ENCODE peak calls at places on chromosomes 3 and 15, in four cellular contexts. One of them, this sample, is unnamed.

GRCh38 chr3:25678581-25678980 is 13.9 kb upstream of the TOP2B start:
- DNase-seq in A549: no peak
- DNase-seq in heart right ventricle: no peak
- DNase-seq in psoas muscle: no peak
- DNase-seq in this sample: no peak

GRCh38 chr15:44084171-44084570 is 110.9 kb downstream of the FRMD5 start:
- DNase-seq in A549: no peak
- DNase-seq in heart right ventricle: no peak
- DNase-seq in psoas muscle: no peak
- DNase-seq in this sample: no peak

GRCh38 chr3:188407158-188407880 is 253.4 kb downstream of the LPP start:
- DNase-seq in A549: no peak
- DNase-seq in heart right ventricle: no peak
- DNase-seq in psoas muscle: no peak
- DNase-seq in this sample: no peak

GRCh38 chr3:146359841-146360240 is 108.9 kb upstream of the PLSCR4 start:
- DNase-seq in A549: no peak
- DNase-seq in heart right ventricle: no peak
- DNase-seq in psoas muscle: no peak
- DNase-seq in this sample: no peak

GRCh38 chr3:61381745-61382392 is 130.6 kb upstream of the FHIT start:
- DNase-seq in A549: peak; percentile 7
- DNase-seq in heart right ventricle: no peak
- DNase-seq in psoas muscle: no peak
- DNase-seq in this sample: no peak

GRCh38 chr3:17801131-17801530 is 58.7 kb upstream of the TBC1D5 start:
- DNase-seq in A549: no peak
- DNase-seq in heart right ventricle: no peak
- DNase-seq in psoas muscle: no peak
- DNase-seq in this sample: no peak

GRCh38 chr3:13823186-13823585 is 56.7 kb downstream of the WNT7A start:
- DNase-seq in A549: no peak
- DNase-seq in heart right ventricle: no peak
- DNase-seq in psoas muscle: no peak
- DNase-seq in this sample: no peak

GRCh38 chr3:186417791-186418190 is 55.8 kb upstream of the DGKG start:
- DNase-seq in A549: peak; percentile 17
- DNase-seq in heart right ventricle: no peak
- DNase-seq in psoas muscle: no peak
- DNase-seq in this sample: no peak

GRCh38 chr3:125052671-125053303 is 3.0 kb downstream of the HEG1 start:
- DNase-seq in A549: no peak
- DNase-seq in heart right ventricle: no peak
- DNase-seq in psoas muscle: peak; percentile 36
- DNase-seq in this sample: peak; percentile 80

GRCh38 chr15:40306908-40307307 is 827 bp downstream of the PLCB2 start:
- DNase-seq in A549: no peak
- DNase-seq in heart right ventricle: no peak
- DNase-seq in psoas muscle: no peak
- DNase-seq in this sample: no peak

GRCh38 chr15:64905941-64906340 is 5.8 kb upstream of the ANKDD1A start:
- DNase-seq in A549: no peak
- DNase-seq in heart right ventricle: no peak
- DNase-seq in psoas muscle: no peak
- DNase-seq in this sample: no peak

GRCh38 chr3:53818221-53819162 is 27.7 kb downstream of the CHDH start:
- DNase-seq in A549: no peak
- DNase-seq in heart right ventricle: no peak
- DNase-seq in psoas muscle: no peak
- DNase-seq in this sample: no peak

GRCh38 chr3:126474498-126475410 is 937 bp downstream of the ZXDC start:
- DNase-seq in A549: peak; percentile 35
- DNase-seq in heart right ventricle: peak; percentile 46
- DNase-seq in psoas muscle: peak; percentile 60
- DNase-seq in this sample: no peak

GRCh38 chr3:55782351-55782750 is 295.2 kb upstream of the WNT5A start:
- DNase-seq in A549: no peak
- DNase-seq in heart right ventricle: no peak
- DNase-seq in psoas muscle: no peak
- DNase-seq in this sample: no peak

GRCh38 chr15:92634641-92635272 is 20.8 kb downstream of the FAM174B start:
- DNase-seq in A549: no peak
- DNase-seq in heart right ventricle: peak; percentile 1
- DNase-seq in psoas muscle: no peak
- DNase-seq in this sample: peak; percentile 50

GRCh38 chr3:115336836-115337235 is 189.7 kb upstream of the ZBTB20 start:
- DNase-seq in A549: no peak
- DNase-seq in heart right ventricle: no peak
- DNase-seq in psoas muscle: no peak
- DNase-seq in this sample: no peak

GRCh38 chr3:122835590-122835989 is 40.7 kb downstream of the SLC49A4 start:
- DNase-seq in A549: no peak
- DNase-seq in heart right ventricle: no peak
- DNase-seq in psoas muscle: no peak
- DNase-seq in this sample: no peak

GRCh38 chr15:74036271-74037170 is 42.0 kb downstream of the PML start:
- DNase-seq in A549: peak; percentile 60
- DNase-seq in heart right ventricle: peak; percentile 60
- DNase-seq in psoas muscle: no peak
- DNase-seq in this sample: no peak

GRCh38 chr3:66233033-66233432 is 12.2 kb downstream of the SLC25A26 start:
- DNase-seq in A549: no peak
- DNase-seq in heart right ventricle: no peak
- DNase-seq in psoas muscle: no peak
- DNase-seq in this sample: no peak

GRCh38 chr15:90188914-90189748 is 12.0 kb upstream of the SEMA4B start:
- DNase-seq in A549: no peak
- DNase-seq in heart right ventricle: no peak
- DNase-seq in psoas muscle: no peak
- DNase-seq in this sample: no peak

GRCh38 chr3:58341376-58341775 is 8.7 kb downstream of the PXK start:
- DNase-seq in A549: no peak
- DNase-seq in heart right ventricle: no peak
- DNase-seq in psoas muscle: no peak
- DNase-seq in this sample: no peak

GRCh38 chr15:94984886-94985285 is 753.5 kb downstream of the MCTP2 start:
- DNase-seq in A549: no peak
- DNase-seq in heart right ventricle: no peak
- DNase-seq in psoas muscle: no peak
- DNase-seq in this sample: no peak

GRCh38 chr15:83155937-83156336 is 48.5 kb downstream of the TM6SF1 start:
- DNase-seq in A549: no peak
- DNase-seq in heart right ventricle: no peak
- DNase-seq in psoas muscle: no peak
- DNase-seq in this sample: no peak

GRCh38 chr3:159619341-159619885 is 369.2 kb upstream of the IL12A start:
- DNase-seq in A549: no peak
- DNase-seq in heart right ventricle: no peak
- DNase-seq in psoas muscle: no peak
- DNase-seq in this sample: no peak

GRCh38 chr3:43153189-43154083 is 47.6 kb upstream of the POMGNT2 start:
- DNase-seq in A549: no peak
- DNase-seq in heart right ventricle: peak; percentile 39
- DNase-seq in psoas muscle: peak; percentile 81
- DNase-seq in this sample: no peak

GRCh38 chr3:55488398-55489055 is 1.4 kb upstream of the WNT5A start:
- DNase-seq in A549: peak; percentile 35
- DNase-seq in heart right ventricle: peak; percentile 56
- DNase-seq in psoas muscle: peak; percentile 66
- DNase-seq in this sample: no peak

DNA sequence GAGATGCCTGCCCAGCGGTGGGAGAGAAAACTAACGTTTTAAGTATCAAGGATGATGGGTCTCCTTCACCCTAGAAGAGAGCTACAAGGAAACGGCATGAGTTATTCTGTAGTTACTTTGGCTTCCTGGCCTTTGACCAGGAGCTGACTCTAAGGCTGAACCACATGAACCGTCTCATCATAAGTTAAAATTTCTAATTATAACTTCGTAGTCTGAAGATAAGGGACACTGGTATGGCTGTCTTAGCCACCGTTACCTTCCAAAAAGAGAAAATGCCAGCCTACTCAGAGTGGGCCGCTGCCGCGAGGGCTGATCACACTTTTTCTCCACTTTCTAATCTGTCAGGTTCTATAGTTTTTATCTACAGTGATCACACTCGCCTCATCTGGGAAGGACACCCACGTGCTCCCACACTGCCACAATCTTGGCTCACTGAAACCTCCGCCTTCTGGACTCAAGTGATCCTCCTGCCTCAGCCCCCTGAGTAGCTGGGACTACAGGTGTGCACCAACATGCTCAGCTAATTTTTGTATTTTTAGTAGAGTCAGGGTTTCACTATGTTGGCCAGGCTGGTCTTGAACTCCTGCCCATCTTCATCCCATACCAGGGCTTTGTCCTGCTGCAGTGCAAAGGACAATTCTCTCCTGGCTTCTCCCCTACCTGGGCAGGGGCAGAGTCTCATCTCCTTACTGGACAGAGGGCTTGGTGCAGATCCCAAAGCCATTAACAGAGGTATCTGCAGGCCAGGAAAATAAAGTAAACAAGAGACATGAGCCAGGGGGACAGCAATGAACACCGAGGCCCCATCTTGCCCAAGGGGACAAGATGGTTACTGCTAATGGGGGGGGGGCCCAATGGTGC is 73.4 kb downstream of the RFTN1 start:
- DNase-seq in A549: no peak
- DNase-seq in heart right ventricle: no peak
- DNase-seq in psoas muscle: no peak
- DNase-seq in this sample: no peak
- H3K4me3 ChIP-seq in A549: no peak overlapping the region
- H3K4me3 ChIP-seq in heart right ventricle: no peak overlapping the region
- H3K4me3 ChIP-seq in psoas muscle: no peak overlapping the region
- H3K4me3 ChIP-seq in this sample: no peak overlapping the region

DNA sequence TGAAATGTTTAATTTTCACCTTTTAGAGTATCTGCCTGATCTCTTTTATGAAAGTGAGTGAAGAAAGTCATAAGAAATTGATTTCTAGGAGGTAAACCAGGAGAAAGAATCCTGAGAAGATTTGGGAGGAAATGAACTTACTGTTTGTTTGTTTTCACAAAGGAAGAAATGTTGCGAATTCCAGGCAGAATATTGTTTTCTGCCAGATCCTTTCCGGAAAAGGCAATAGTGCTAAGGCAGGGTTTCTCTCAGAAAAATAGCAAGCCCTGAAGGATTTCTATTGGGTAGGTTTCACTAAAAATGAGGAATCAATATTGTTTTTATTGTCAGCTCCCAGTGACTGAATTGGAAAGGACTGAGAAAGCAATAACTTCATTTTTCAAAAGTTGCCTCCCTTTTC is 85.7 kb upstream of the TGFBR2 start:
- DNase-seq in A549: no peak
- DNase-seq in heart right ventricle: no peak
- DNase-seq in psoas muscle: no peak
- DNase-seq in this sample: no peak
- H3K27ac ChIP-seq in A549: peak overlapping the region; percentile 50
- H3K27ac ChIP-seq in heart right ventricle: no peak overlapping the region
- H3K27ac ChIP-seq in psoas muscle: no peak overlapping the region
- H3K27ac ChIP-seq in this sample: peak overlapping the region; percentile 72

GRCh38 chr15:76259392-76259791 is 51.9 kb downstream of the ETFA start:
- DNase-seq in A549: no peak
- DNase-seq in heart right ventricle: no peak
- DNase-seq in psoas muscle: no peak
- DNase-seq in this sample: no peak
- H3K9me3 ChIP-seq in A549: no peaks in the 10 kb centered on the region
- H3K9me3 ChIP-seq in heart right ventricle: peaks cover 3% of the 10 kb centered on the region
- H3K9me3 ChIP-seq in psoas muscle: peaks cover 4% of the 10 kb centered on the region
- H3K9me3 ChIP-seq in this sample: peaks cover 10% of the 10 kb centered on the region

GRCh38 chr15:98853593-98854420 is 153.8 kb downstream of the PGPEP1L start:
- DNase-seq in A549: no peak
- DNase-seq in heart right ventricle: no peak
- DNase-seq in psoas muscle: no peak
- DNase-seq in this sample: no peak
- H3K4me3 ChIP-seq in A549: peak overlapping the region; percentile 47
- H3K4me3 ChIP-seq in heart right ventricle: peak overlapping the region; percentile 51
- H3K4me3 ChIP-seq in psoas muscle: peak overlapping the region; percentile 69
- H3K4me3 ChIP-seq in this sample: peak overlapping the region; percentile 21

GRCh38 chr3:151330899-151331298 is 1.6 kb upstream of the P2RY13 start:
- DNase-seq in A549: no peak
- DNase-seq in heart right ventricle: no peak
- DNase-seq in psoas muscle: no peak
- DNase-seq in this sample: no peak

GRCh38 chr3:151329368-151329767 is at the start of gene P2RY13:
- DNase-seq in A549: no peak
- DNase-seq in heart right ventricle: no peak
- DNase-seq in psoas muscle: no peak
- DNase-seq in this sample: no peak

GRCh38 chr3:151327571-151328198 is 1.7 kb downstream of the P2RY13 start:
- DNase-seq in A549: peak; percentile 18
- DNase-seq in heart right ventricle: no peak
- DNase-seq in psoas muscle: no peak
- DNase-seq in this sample: no peak

GRCh38 chr3:151328298-151329036 is 882 bp downstream of the P2RY13 start:
- DNase-seq in A549: no peak
- DNase-seq in heart right ventricle: no peak
- DNase-seq in psoas muscle: no peak
- DNase-seq in this sample: no peak

GRCh38 chr3:151330374-151330773 is 1.0 kb upstream of the P2RY13 start:
- DNase-seq in A549: no peak
- DNase-seq in heart right ventricle: no peak
- DNase-seq in psoas muscle: no peak
- DNase-seq in this sample: no peak
- H3K27ac ChIP-seq in A549: no peak overlapping the region
- H3K27ac ChIP-seq in heart right ventricle: no peak overlapping the region
- H3K27ac ChIP-seq in psoas muscle: no peak overlapping the region
- H3K27ac ChIP-seq in this sample: no peak overlapping the region

DNA sequence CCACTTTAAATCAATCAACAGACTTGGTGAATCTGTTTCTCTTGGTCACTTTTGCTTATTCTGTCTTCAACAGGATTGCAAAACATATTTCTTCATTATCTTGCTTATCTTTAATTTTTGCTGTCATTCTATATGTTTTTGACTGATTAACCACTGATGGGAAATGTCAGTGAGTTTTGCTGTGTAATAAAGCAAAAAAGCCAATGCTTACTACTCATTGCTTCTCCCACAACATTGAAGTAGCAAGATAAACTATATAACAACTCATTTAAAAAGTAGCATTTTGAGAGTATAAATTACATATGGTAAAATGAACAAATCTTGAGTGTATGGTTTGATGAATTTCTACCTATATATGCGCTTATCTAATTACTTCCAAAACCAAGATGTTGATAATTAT is 892 bp downstream of the CD200R1L start:
- DNase-seq in A549: no peak
- DNase-seq in heart right ventricle: no peak
- DNase-seq in psoas muscle: no peak
- DNase-seq in this sample: no peak
- H3K9me3 ChIP-seq in A549: peaks cover 8% of the 10 kb centered on the region
- H3K9me3 ChIP-seq in heart right ventricle: peaks cover 2% of the 10 kb centered on the region
- H3K9me3 ChIP-seq in psoas muscle: no peaks in the 10 kb centered on the region
- H3K9me3 ChIP-seq in this sample: no peaks in the 10 kb centered on the region

This sample was measured in ascending aorta.